ENCODE peak calls at places on chromosomes 5 and 9, in seven cellular contexts. E, C, Y, F, X, A and G are unnamed samples.
A peak's percentile ranks its signal among the peaks of the same experiment; 100 is the strongest.

GRCh38 chr9:133763272-133764183 is 25.4 kb upstream of the SARDH start:
- DNase-seq in E (no peak), C (no peak), Y (no peak), F (no peak), X (no peak), A (peak; percentile 45), G (no peak)

GRCh38 chr5:109823597-109823996 is 133.9 kb downstream of the MAN2A1 start:
- DNase-seq in E (no peak), C (no peak), Y (no peak), F (no peak), X (no peak), A (no peak), G (no peak)

GRCh38 chr5:61964199-61964598 is 341.8 kb upstream of the KIF2A start:
- DNase-seq in E (no peak), C (no peak), Y (no peak), F (no peak), X (no peak), A (no peak), G (no peak)

GRCh38 chr9:68653141-68653595 is 51.9 kb upstream of the PIP5K1B start:
- DNase-seq in E (no peak), C (peak; percentile 72), Y (no peak), F (no peak), X (peak; percentile 17), A (no peak), G (no peak)

GRCh38 chr9:6133346-6134063 is 82.1 kb upstream of the IL33 start:
- DNase-seq in E (no peak), C (peak; percentile 69), Y (no peak), F (no peak), X (peak; percentile 29), A (no peak), G (peak; percentile 18)

GRCh38 chr5:147437161-147437596 is 72.7 kb downstream of the DPYSL3 start:
- DNase-seq in E (no peak), C (no peak), Y (no peak), F (no peak), X (no peak), A (no peak), G (no peak)

GRCh38 chr9:84703793-84704192 is 34.3 kb downstream of the NTRK2 start:
- DNase-seq in E (no peak), C (no peak), Y (no peak), F (no peak), X (no peak), A (no peak), G (no peak)

GRCh38 chr9:104879555-104880318 is 48.2 kb downstream of the ABCA1 start:
- DNase-seq in E (no peak), C (no peak), Y (no peak), F (no peak), X (no peak), A (no peak), G (no peak)

GRCh38 chr9:103188966-103189365 is 193.8 kb downstream of the CYLC2 start:
- DNase-seq in E (no peak), C (no peak), Y (no peak), F (no peak), X (no peak), A (no peak), G (no peak)

GRCh38 chr9:38621434-38622082 is 1.2 kb upstream of the ANKRD18A start:
- DNase-seq in E (no peak), C (no peak), Y (peak; percentile 67), F (peak; percentile 3), X (no peak), A (peak; percentile 81), G (no peak)

GRCh38 chr5:12323637-12324229 is 419.5 kb upstream of the CTNND2 start:
- DNase-seq in E (no peak), C (no peak), Y (no peak), F (no peak), X (no peak), A (peak; percentile 68), G (no peak)

GRCh38 chr5:12316812-12317211 is 412.6 kb upstream of the CTNND2 start:
- DNase-seq in E (no peak), C (no peak), Y (no peak), F (no peak), X (no peak), A (no peak), G (no peak)

GRCh38 chr5:12322042-12322441 is 417.8 kb upstream of the CTNND2 start:
- DNase-seq in E (no peak), C (no peak), Y (no peak), F (no peak), X (no peak), A (no peak), G (no peak)

DNA sequence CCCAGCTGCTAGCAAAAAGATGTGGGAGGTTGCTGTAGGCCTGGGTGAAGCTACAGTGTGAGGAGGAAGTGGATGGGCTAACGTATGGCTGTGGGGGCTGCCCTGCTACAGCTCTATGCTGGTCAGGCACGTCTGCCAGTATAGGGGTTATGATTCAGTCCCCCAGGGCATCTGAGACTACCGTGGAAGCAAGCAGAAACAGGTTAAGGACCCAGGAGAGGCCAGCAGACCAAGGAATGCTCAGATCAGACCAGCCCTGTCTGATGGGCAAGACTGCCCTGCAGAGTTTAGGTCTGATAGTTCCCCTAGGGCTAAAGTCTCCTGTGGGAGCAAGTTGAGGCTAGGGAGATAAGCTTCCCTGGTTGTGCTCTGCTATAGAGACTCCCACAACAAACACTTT is 416.1 kb upstream of the CTNND2 start:
- DNase-seq in E (no peak), C (no peak), Y (no peak), F (no peak), X (no peak), A (no peak), G (no peak)
- TF ChIP-seq TAF1 in E (no peak), C (no peak), Y (no peak), F (no peak), X (no peak), A (no peak), G (no peak)

DNA sequence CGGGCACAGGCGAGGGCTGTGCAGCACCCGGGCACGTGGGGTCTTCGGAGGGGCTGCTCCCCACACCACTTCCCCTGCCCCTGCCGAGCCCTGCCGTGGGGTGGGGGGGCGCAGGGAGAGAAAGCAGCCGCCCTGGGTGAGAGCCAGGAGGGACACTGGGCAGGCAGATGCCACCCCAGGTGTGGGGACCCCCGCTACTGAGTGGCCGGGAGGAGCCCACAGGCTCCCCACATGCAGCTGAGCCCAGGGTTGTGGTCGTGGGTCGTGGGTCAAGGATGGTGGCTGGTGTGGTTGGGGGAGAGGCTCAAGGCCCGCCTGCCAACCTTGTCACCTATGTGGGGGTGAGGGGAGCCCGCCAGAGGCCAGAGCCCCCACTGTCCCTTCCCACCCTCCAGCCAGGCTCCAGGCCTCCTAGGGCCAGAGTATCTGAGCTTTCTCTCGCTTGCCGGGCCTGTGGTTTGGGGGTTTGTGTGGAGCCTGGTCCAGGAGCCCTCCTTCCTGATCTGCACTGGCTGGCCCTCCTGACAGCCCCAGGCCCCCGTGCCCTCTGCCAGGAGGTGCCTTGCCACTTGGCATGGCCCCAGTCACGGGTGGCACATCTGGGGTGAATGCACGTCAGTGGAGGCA is 35.5 kb downstream of the EXOC3 start:
- DNase-seq in E (no peak), C (no peak), Y (no peak), F (no peak), X (no peak), A (no peak), G (no peak)
- TF ChIP-seq POLR2AphosphoS5 in E (no peak), C (no peak), Y (no peak), F (no peak), X (no peak), A (no peak), G (no peak)

GRCh38 chr5:60636001-60636400 is 64.0 kb downstream of the DEPDC1B start:
- DNase-seq in E (no peak), C (no peak), Y (no peak), F (no peak), X (no peak), A (no peak), G (no peak)

GRCh38 chr5:60633336-60633735 is 66.6 kb downstream of the DEPDC1B start:
- DNase-seq in E (no peak), C (no peak), Y (no peak), F (no peak), X (no peak), A (no peak), G (no peak)

GRCh38 chr5:60632153-60632552 is 67.8 kb downstream of the DEPDC1B start:
- DNase-seq in E (no peak), C (no peak), Y (no peak), F (no peak), X (no peak), A (no peak), G (no peak)

GRCh38 chr5:60630836-60631235 is 69.1 kb downstream of the DEPDC1B start:
- DNase-seq in E (no peak), C (no peak), Y (no peak), F (no peak), X (no peak), A (no peak), G (no peak)

DNA sequence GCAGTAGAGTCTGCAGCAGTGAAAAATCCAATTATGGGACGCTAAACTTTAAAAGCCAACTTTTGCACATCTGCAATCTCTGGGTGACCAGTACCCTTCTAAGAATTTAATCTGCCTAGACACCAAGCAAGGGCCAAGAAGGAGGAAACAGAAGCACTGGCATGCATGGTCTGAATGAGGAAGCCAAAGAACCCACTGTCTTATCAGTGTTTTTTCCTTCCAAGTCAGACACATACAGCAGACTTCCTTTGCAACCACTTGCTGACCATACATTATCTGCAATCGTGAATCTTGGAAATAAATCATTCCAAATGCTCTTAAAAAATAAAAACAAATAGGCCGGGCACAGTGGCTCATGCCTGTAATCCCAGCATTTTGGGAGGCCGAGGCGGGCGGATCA is 65.9 kb downstream of the DEPDC1B start:
- DNase-seq in E (no peak), C (no peak), Y (no peak), F (no peak), X (no peak), A (no peak), G (no peak)
- TF ChIP-seq TAF1 in E (no peak), C (no peak), Y (no peak), F (no peak), X (no peak), A (no peak), G (no peak)

GRCh38 chr5:149641000-149641576 is 59.8 kb downstream of the ARHGEF37 start:
- DNase-seq in E (peak; percentile 72), C (no peak), Y (no peak), F (peak; percentile 85), X (no peak), A (no peak), G (no peak)
- TF ChIP-seq POLR2AphosphoS5 in E (no peak), C (no peak), Y (no peak), F (peak; percentile 38), X (no peak), A (no peak), G (no peak)